ENCODE peak calls at places on chromosome 21, in six cellular contexts. M is fibroblast of lung, H is Karpas-422, U is SJSA1, Z is osteoblast, S is ovary. Q is an unnamed sample. For H3K27me3 and H3K36me3, the result is how much of the 10 kb centered on the place peaks cover.

GRCh38 chr21:34958040-34958439 is 91.1 kb downstream of the RUNX1 start:
- DNase-seq in M (no peak), H (no peak), U (no peak), Z (no peak), S (no peak), Q (no peak)

GRCh38 chr21:37257526-37257966 is 9.6 kb downstream of the VPS26C start:
- DNase-seq in M (peak), H (peak), U (no peak), Z (no peak), S (peak), Q (no peak)

GRCh38 chr21:34511787-34512451 is at the start of gene KCNE1:
- DNase-seq in M (no peak), H (no peak), U (no peak), Z (no peak), S (no peak), Q (no peak)

GRCh38 chr21:39613029-39613934 is 542 bp downstream of the B3GALT5 start:
- DNase-seq in M (peak), H (no peak), U (no peak), Z (peak), S (no peak), Q (no peak)

GRCh38 chr21:40051801-40052200 is 184.6 kb downstream of the PCP4 start:
- DNase-seq in M (no peak), H (no peak), U (no peak), Z (no peak), S (no peak), Q (no peak)

GRCh38 chr21:36511484-36512227 is 31.7 kb upstream of the CLDN14 start:
- DNase-seq in M (peak), H (peak), U (no peak), Z (no peak), S (no peak), Q (no peak)

GRCh38 chr21:37874904-37875780 is 41.1 kb downstream of the KCNJ6 start:
- DNase-seq in M (no peak), H (no peak), U (no peak), Z (no peak), S (no peak), Q (no peak)

GRCh38 chr21:34201001-34201400 is 127.6 kb downstream of the MRPS6 start:
- DNase-seq in M (no peak), H (peak), U (no peak), Z (no peak), S (no peak), Q (no peak)

GRCh38 chr21:16587141-16587570 is 857.4 kb downstream of the USP25 start:
- DNase-seq in M (peak), H (no peak), U (no peak), Z (peak), S (peak), Q (no peak)

GRCh38 chr21:18030248-18030647 is 211.1 kb upstream of the C21orf91 start:
- DNase-seq in M (no peak), H (no peak), U (no peak), Z (no peak), S (no peak), Q (no peak)

GRCh38 chr21:38869946-38870345 is 64.2 kb downstream of the ETS2 start:
- DNase-seq in M (no peak), H (no peak), U (no peak), Z (no peak), S (no peak), Q (no peak)

GRCh38 chr21:29271927-29272333 is 26.8 kb upstream of the BACH1 start:
- DNase-seq in M (no peak), H (no peak), U (no peak), Z (no peak), S (no peak), Q (no peak)

GRCh38 chr21:35533893-35534292 is 484.8 kb upstream of the RUNX1 start:
- DNase-seq in M (no peak), H (no peak), U (no peak), Z (no peak), S (no peak), Q (no peak)

GRCh38 chr21:32732544-32732943 is 4.7 kb upstream of the SYNJ1 start:
- DNase-seq in M (no peak), H (no peak), U (no peak), Z (no peak), S (no peak), Q (no peak)

GRCh38 chr21:27076035-27076434 is 109.1 kb upstream of the ADAMTS5 start:
- DNase-seq in M (no peak), H (no peak), U (no peak), Z (no peak), S (no peak), Q (no peak)

GRCh38 chr21:29481081-29481480 is 182.4 kb downstream of the BACH1 start:
- DNase-seq in M (no peak), H (no peak), U (no peak), Z (no peak), S (no peak), Q (no peak)

GRCh38 chr21:17901458-17902092 is 82.4 kb upstream of the C21orf91 start:
- DNase-seq in M (peak), H (no peak), U (no peak), Z (no peak), S (no peak), Q (no peak)

GRCh38 chr21:37460196-37460595 is 93.6 kb downstream of the DYRK1A start:
- DNase-seq in M (no peak), H (no peak), U (no peak), Z (no peak), S (no peak), Q (peak)

GRCh38 chr21:32386195-32386870 is 6.5 kb downstream of the URB1 start:
- DNase-seq in M (peak), H (no peak), U (no peak), Z (no peak), S (no peak), Q (no peak)

GRCh38 chr21:37873655-37874054 is 42.6 kb downstream of the KCNJ6 start:
- DNase-seq in M (peak), H (no peak), U (no peak), Z (no peak), S (no peak), Q (peak)

GRCh38 chr21:38267991-38268858 is 11.4 kb downstream of the KCNJ15 start:
- DNase-seq in M (no peak), H (peak), U (no peak), Z (no peak), S (no peak), Q (no peak)

DNA sequence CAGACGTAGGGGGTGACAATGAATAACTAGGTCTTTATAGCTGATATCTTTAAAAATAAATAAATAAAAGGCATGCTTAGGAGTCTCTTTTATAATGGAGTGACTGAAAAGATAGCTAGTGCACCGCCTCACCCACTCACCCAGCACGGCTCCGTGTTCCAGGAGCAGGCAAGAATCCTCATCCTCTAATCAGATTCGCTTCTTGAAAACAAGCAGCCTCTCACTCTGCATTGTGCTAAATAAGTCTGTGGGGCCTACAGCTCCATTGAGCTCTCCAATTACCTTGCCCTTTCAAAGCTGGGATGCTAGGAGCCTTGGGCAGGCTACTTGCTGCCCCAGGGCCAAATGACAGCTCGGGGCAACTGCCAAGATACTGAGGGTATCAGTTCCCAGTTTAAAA is 91.5 kb downstream of the TIAM1 start:
- DNase-seq in M (no peak), H (no peak), U (no peak), Z (no peak), S (no peak), Q (peak)
- H3K4me3 ChIP-seq in M (no peak), H (no peak), U (no peak), Z (no peak), S (no peak), Q (no peak)

DNA sequence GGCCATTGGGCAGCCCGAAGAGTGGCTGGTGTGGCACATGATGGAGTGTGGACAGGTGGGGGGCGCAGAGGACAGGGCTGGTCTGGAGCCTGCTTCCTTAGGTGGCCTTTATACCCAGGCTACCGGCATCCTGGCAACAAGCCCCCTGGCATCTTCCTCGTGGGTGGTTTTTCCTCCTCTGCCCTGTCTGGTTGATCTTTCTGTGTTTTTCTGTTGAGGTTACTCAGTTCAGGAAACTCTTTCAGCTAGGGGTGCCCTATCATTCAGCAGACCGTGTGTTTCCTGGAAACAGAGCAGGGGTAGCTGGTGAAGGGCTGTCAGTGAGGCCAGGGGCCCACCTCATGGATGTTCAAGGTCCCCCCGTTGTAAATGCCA is at the start of gene KRTAP12-4:
- DNase-seq in M (no peak), H (no peak), U (no peak), Z (peak), S (no peak), Q (no peak)
- H3K27me3 ChIP-seq in M (under half), H (under half), U (under half), Z (under half), S (under half), Q (under half)

GRCh38 chr21:46142581-46143473 is 12.6 kb downstream of the FTCD start:
- DNase-seq in M (no peak), H (no peak), U (no peak), Z (no peak), S (no peak), Q (no peak)
- H3K36me3 ChIP-seq in M (under half), H (under half), U (under half), Z (under half), S (under half), Q (under half)

DNA sequence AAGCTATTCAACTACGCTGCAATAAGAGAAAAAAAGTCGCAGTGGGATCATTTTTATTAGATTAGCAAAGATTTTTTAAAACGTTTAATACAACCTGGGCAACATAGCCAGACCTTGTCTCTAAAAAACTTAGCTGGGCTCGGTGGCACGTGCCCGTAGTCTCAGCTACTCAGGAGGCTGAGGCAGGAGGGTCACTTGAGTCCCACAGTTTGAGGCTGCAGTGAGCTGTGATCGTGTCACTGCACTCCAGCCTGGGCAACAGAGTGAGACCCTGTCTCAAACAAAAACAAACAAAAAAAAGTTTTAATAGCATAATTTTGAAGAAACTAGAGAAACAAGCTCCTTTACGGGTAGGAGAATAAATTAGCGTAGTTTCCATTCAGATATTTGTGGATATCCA is 1.0 kb upstream of the PRDM15 start:
- DNase-seq in M (no peak), H (no peak), U (no peak), Z (no peak), S (no peak), Q (no peak)
- H3K4me3 ChIP-seq in M (peak), H (peak), U (no peak), Z (no peak), S (no peak), Q (no peak)